ENCODE peak calls at places on chromosomes 3 and 15, in ten cellular contexts. C is stomach, X is transverse colon, L is spleen, S is endothelial cell of umbilical vein, T is HL-60, R is GM12878, Y is K562, I is HCT116, P is HepG2. B is an unnamed sample.

GRCh38 chr3:63920001-63920400 is 7.8 kb upstream of the SCAANT1 start:
- DNase-seq in C (no peak), X (no peak), L (no peak), S (no peak), T (no peak), R (no peak), Y (no peak), I (no peak), P (no peak), B (no peak)

GRCh38 chr15:93515256-93516044 is 426.4 kb upstream of the RGMA start:
- DNase-seq in C (no peak), X (no peak), L (no peak), S (no peak), T (no peak), R (no peak), Y (no peak), I (no peak), P (no peak), B (no peak)

GRCh38 chr3:160016972-160017371 is 28.3 kb downstream of the IL12A start:
- DNase-seq in C (no peak), X (no peak), L (no peak), S (no peak), T (no peak), R (no peak), Y (no peak), I (no peak), P (peak; percentile 52), B (no peak)

GRCh38 chr3:52880474-52880873 is 16.9 kb downstream of the STIMATE start:
- DNase-seq in C (no peak), X (no peak), L (no peak), S (no peak), T (no peak), R (peak; percentile 24), Y (no peak), I (no peak), P (no peak), B (no peak)

GRCh38 chr15:98983333-98983732 is 24.3 kb downstream of the PGPEP1L start:
- DNase-seq in C (peak; percentile 32), X (peak; percentile 16), L (no peak), S (peak; percentile 45), T (peak; percentile 25), R (no peak), Y (peak; percentile 31), I (no peak), P (no peak), B (no peak)

GRCh38 chr3:129577356-129577755 is 29.1 kb downstream of the PLXND1 start:
- DNase-seq in C (no peak), X (peak; percentile 42), L (peak; percentile 88), S (no peak), T (peak; percentile 56), R (no peak), Y (no peak), I (no peak), P (no peak), B (no peak)

GRCh38 chr3:12470111-12470510 is 14.2 kb upstream of the TSEN2 start:
- DNase-seq in C (no peak), X (no peak), L (no peak), S (no peak), T (no peak), R (no peak), Y (no peak), I (no peak), P (no peak), B (no peak)

GRCh38 chr3:177714945-177715344 is 517.7 kb upstream of the TBL1XR1 start:
- DNase-seq in C (no peak), X (no peak), L (no peak), S (no peak), T (peak; percentile 39), R (no peak), Y (no peak), I (no peak), P (no peak), B (no peak)

GRCh38 chr3:153273217-153273616 is 111.2 kb downstream of the RAP2B start:
- DNase-seq in C (no peak), X (no peak), L (no peak), S (no peak), T (no peak), R (no peak), Y (no peak), I (no peak), P (no peak), B (no peak)

DNA sequence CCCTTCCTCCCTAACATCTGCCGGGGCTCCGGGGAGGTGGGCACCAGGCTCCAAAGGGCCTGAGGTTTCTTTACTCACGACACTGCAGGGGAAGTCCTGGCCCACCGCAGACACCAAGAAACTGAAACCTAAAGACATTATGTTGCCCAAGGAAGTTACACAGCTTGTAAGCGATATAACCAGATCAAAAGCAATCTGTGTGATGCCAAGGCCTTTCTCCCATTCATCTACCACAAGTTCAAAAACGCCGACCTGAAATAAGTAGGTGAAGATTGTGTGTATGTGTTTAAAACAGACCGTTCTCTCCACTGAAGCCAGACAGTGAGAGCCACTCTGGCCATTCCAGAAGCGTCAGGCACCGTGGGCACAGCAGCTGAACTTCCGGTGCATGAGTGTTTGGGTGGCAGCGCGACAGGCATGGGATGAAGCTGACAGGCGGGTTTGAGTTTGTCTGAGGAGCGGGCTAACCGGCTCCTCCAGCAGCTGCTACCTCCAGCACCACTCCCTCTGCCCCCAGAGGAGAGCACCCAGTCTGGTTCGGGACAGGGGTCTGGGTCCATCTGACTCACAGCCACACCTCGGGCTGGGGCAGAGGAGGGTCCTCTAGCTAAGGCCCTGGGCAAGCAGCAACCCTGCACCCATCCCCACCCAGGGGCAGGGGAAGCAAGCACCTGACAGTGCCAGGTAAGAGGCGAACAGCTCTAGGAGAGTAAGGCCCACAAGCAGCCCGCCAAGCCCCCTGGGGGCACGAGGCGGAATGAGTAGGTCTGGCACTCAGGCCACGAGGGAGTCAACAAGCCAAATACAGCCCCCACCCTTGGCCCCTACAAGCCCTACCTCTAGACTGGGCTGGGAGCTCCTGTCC is 1.3 kb downstream of the TNK2 start:
- DNase-seq in C (peak; percentile 62), X (peak; percentile 65), L (peak; percentile 91), S (no peak), T (peak; percentile 61), R (peak; percentile 76), Y (no peak), I (no peak), P (no peak), B (peak; percentile 88)
- TF ChIP-seq POLR2AphosphoS5 in C (no peak), X (no peak), L (no peak), S (no peak), T (no peak), R (peak; percentile 61), Y (no peak), I (no peak), P (no peak), B (peak; percentile 31)

GRCh38 chr15:90265271-90266060 is at the start of gene NGRN:
- DNase-seq in C (peak; percentile 93), X (peak; percentile 95), L (peak; percentile 98), S (peak; percentile 96), T (peak; percentile 95), R (peak; percentile 69), Y (peak; percentile 89), I (peak; percentile 81), P (peak; percentile 83), B (peak; percentile 96)

GRCh38 chr15:90266485-90266884 is 1.0 kb downstream of the NGRN start:
- DNase-seq in C (peak; percentile 28), X (peak; percentile 34), L (peak; percentile 63), S (no peak), T (peak; percentile 12), R (no peak), Y (no peak), I (no peak), P (no peak), B (no peak)

GRCh38 chr15:90266061-90266431 is 574 bp downstream of the NGRN start:
- DNase-seq in C (peak; percentile 28), X (peak; percentile 40), L (peak; percentile 77), S (no peak), T (peak; percentile 29), R (no peak), Y (no peak), I (peak; percentile 16), P (no peak), B (no peak)

GRCh38 chr15:90270502-90271150 is 5.2 kb downstream of the NGRN start:
- DNase-seq in C (no peak), X (no peak), L (no peak), S (no peak), T (no peak), R (no peak), Y (no peak), I (no peak), P (no peak), B (no peak)

DNA sequence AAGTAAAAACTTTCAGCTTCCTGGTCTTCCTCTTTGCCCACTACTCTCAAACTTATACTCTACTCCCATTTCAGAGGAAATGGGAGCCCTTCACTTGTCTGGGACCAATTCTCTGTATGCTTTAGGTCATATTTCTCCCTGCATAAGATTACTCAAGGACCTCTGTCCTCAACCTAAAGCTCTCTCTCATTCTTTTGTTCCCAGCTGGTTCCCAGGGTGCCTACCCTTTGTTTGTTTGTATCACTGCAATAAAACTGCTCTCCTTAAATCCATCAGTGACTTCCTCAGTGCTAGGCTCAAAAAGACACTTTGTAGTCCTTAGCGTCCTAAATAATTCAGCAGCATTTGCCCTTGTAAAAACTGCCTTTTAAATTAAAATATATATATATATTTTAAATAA is 2.9 kb downstream of the NGRN start:
- DNase-seq in C (no peak), X (no peak), L (no peak), S (peak; percentile 27), T (no peak), R (no peak), Y (no peak), I (no peak), P (no peak), B (no peak)
- H3K4me3 ChIP-seq in C (peak overlapping the region; percentile 76), X (no peak overlapping the region), L (peak overlapping the region; percentile 66), S (no peak overlapping the region), T (no peak overlapping the region), R (peak overlapping the region; percentile 82), Y (no peak overlapping the region), I (no peak overlapping the region), P (no peak overlapping the region), B (peak overlapping the region; percentile 71)

GRCh38 chr3:123385981-123386380 is 62.9 kb downstream of the ADCY5 start:
- DNase-seq in C (no peak), X (no peak), L (peak; percentile 40), S (no peak), T (no peak), R (no peak), Y (no peak), I (no peak), P (no peak), B (no peak)
- TF ChIP-seq POLR2AphosphoS5 in C (peak; percentile 50), X (no peak), L (peak; percentile 56), S (no peak), T (no peak), R (no peak), Y (no peak), I (no peak), P (no peak), B (no peak)

GRCh38 chr3:102400766-102401165 is 34.0 kb upstream of the ZPLD1 start:
- DNase-seq in C (no peak), X (no peak), L (no peak), S (peak; percentile 17), T (no peak), R (no peak), Y (no peak), I (peak; percentile 34), P (no peak), B (no peak)

GRCh38 chr3:102400142-102400541 is 34.7 kb upstream of the ZPLD1 start:
- DNase-seq in C (no peak), X (no peak), L (no peak), S (no peak), T (no peak), R (no peak), Y (no peak), I (peak; percentile 22), P (no peak), B (no peak)

GRCh38 chr3:102394517-102394916 is 40.3 kb upstream of the ZPLD1 start:
- DNase-seq in C (no peak), X (no peak), L (no peak), S (no peak), T (no peak), R (no peak), Y (no peak), I (no peak), P (no peak), B (no peak)

GRCh38 chr3:102398196-102398595 is 36.6 kb upstream of the ZPLD1 start:
- DNase-seq in C (no peak), X (no peak), L (no peak), S (no peak), T (no peak), R (no peak), Y (no peak), I (no peak), P (no peak), B (no peak)
- H3K4me3 ChIP-seq in C (no peak overlapping the region), X (no peak overlapping the region), L (no peak overlapping the region), S (no peak overlapping the region), T (no peak overlapping the region), R (no peak overlapping the region), Y (no peak overlapping the region), I (no peak overlapping the region), P (no peak overlapping the region), B (no peak overlapping the region)

B was measured in vagina.